ENCODE peak calls at places on chromosomes 2 and 18, in seven cellular contexts. C is tibial artery; L is B cell; H is HepG2; T is activated CD8-positive, alpha-beta memory T cell treated with anti-CD3 and anti-CD28 coated beads, Interleukin-2, amount 50 U/mL, for 48 hours; F is lower lobe of right lung; A is stimulated activated CD8-positive, alpha-beta memory T cell treated with anti-CD3 and anti-CD28 coated beads, Interleukin-7, amount 100 ng/mL, for 1 hour. J is an unnamed sample.

GRCh38 chr2:203861197-203861596 is 6.4 kb upstream of the CTLA4 start:
- DNase-seq in F (no peak), C (no peak), H (no peak), L (no peak), T (no peak), A (no peak), J (no peak)

GRCh38 chr18:59143441-59143840 is 3.8 kb downstream of the SEC11C start:
- DNase-seq in C (no peak), H (no peak), L (no peak), F (no peak), T (no peak), A (no peak), J (no peak)

GRCh38 chr2:47187124-47187523 is 32.0 kb upstream of the STPG4 start:
- DNase-seq in A (no peak), C (no peak), L (no peak), F (no peak), H (no peak), T (no peak), J (no peak)

GRCh38 chr2:191869178-191869577 is 22.3 kb upstream of the CAVIN2 start:
- DNase-seq in C (no peak), L (no peak), F (no peak), T (no peak), H (peak), A (no peak), J (no peak)

GRCh38 chr18:41457730-41458129 is 497.3 kb upstream of the PIK3C3 start:
- DNase-seq in L (no peak), F (no peak), H (no peak), T (no peak), A (no peak), C (no peak), J (no peak)

GRCh38 chr2:121478996-121479735 is 51.5 kb upstream of the RNU4ATAC start:
- DNase-seq in H (no peak), T (no peak), F (no peak), A (no peak), C (no peak), L (no peak), J (no peak)

GRCh38 chr18:58321986-58322385 is 278.0 kb downstream of the NEDD4L start:
- DNase-seq in A (no peak), L (peak), C (peak), H (peak), T (no peak), F (peak), J (no peak)

GRCh38 chr2:109259671-109260070 is 130.7 kb downstream of the SH3RF3 start:
- DNase-seq in H (no peak), A (no peak), F (no peak), C (peak), T (no peak), L (no peak), J (peak)

GRCh38 chr18:23814977-23815614 is 125.8 kb downstream of the LAMA3 start:
- DNase-seq in F (no peak), T (no peak), H (no peak), A (no peak), L (no peak), C (no peak), J (no peak)

GRCh38 chr2:152400607-152401214 is 65.7 kb downstream of the FMNL2 start:
- DNase-seq in L (no peak), H (no peak), T (no peak), C (no peak), A (no peak), F (no peak), J (no peak)

J was measured in spleen.